ENCODE peak calls at places on chromosomes 3 and 15, in seven cellular contexts. One of them, this sample, is unnamed.
A peak's percentile ranks its signal among the peaks of the same experiment; 100 is the strongest.

GRCh38 chr3:185503467-185503975 is 4.7 kb upstream of the TMEM41A start:
- DNase-seq in H1: no peak
- DNase-seq in HCT116: no peak
- DNase-seq in HepG2: no peak
- DNase-seq in K562: peak; percentile 53
- DNase-seq in SK-N-SH: no peak
- DNase-seq in GM12878: no peak
- DNase-seq in this sample: peak; percentile 49

GRCh38 chr15:78991476-78991875 is 46.6 kb upstream of the CTSH start:
- DNase-seq in H1: no peak
- DNase-seq in HepG2: no peak
- DNase-seq in SK-N-SH: no peak
- DNase-seq in K562: no peak
- DNase-seq in HCT116: no peak
- DNase-seq in GM12878: no peak
- DNase-seq in this sample: no peak

GRCh38 chr3:108862865-108863798 is 40.5 kb downstream of the TRAT1 start:
- DNase-seq in SK-N-SH: no peak
- DNase-seq in GM12878: no peak
- DNase-seq in HepG2: no peak
- DNase-seq in K562: no peak
- DNase-seq in H1: no peak
- DNase-seq in HCT116: peak; percentile 81
- DNase-seq in this sample: no peak

GRCh38 chr3:106829206-106829605 is 548.0 kb upstream of the CCDC54 start:
- DNase-seq in H1: no peak
- DNase-seq in HepG2: no peak
- DNase-seq in SK-N-SH: no peak
- DNase-seq in GM12878: no peak
- DNase-seq in K562: no peak
- DNase-seq in HCT116: no peak
- DNase-seq in this sample: no peak

GRCh38 chr15:81442454-81442853 is 68.4 kb upstream of the TMC3 start:
- DNase-seq in HCT116: no peak
- DNase-seq in H1: no peak
- DNase-seq in SK-N-SH: no peak
- DNase-seq in HepG2: no peak
- DNase-seq in GM12878: no peak
- DNase-seq in K562: no peak
- DNase-seq in this sample: no peak

GRCh38 chr3:174376346-174376745 is 482.8 kb upstream of the NAALADL2 start:
- DNase-seq in K562: no peak
- DNase-seq in H1: no peak
- DNase-seq in GM12878: no peak
- DNase-seq in SK-N-SH: no peak
- DNase-seq in HepG2: no peak
- DNase-seq in HCT116: no peak
- DNase-seq in this sample: no peak

GRCh38 chr15:90086868-90087268 is 15.4 kb downstream of the IDH2 start:
- DNase-seq in HepG2: peak; percentile 44
- DNase-seq in HCT116: no peak
- DNase-seq in K562: peak; percentile 71
- DNase-seq in SK-N-SH: peak; percentile 77
- DNase-seq in GM12878: no peak
- DNase-seq in H1: no peak
- DNase-seq in this sample: no peak

GRCh38 chr15:35519536-35520149 is 26.3 kb downstream of the DPH6 start:
- DNase-seq in H1: no peak
- DNase-seq in HepG2: peak; percentile 45
- DNase-seq in SK-N-SH: peak; percentile 11
- DNase-seq in HCT116: peak; percentile 28
- DNase-seq in K562: peak; percentile 12
- DNase-seq in GM12878: peak; percentile 19
- DNase-seq in this sample: no peak

GRCh38 chr3:126342991-126343661 is 14.1 kb downstream of the KLF15 start:
- DNase-seq in HCT116: no peak
- DNase-seq in K562: peak; percentile 48
- DNase-seq in HepG2: peak; percentile 41
- DNase-seq in H1: no peak
- DNase-seq in SK-N-SH: peak; percentile 84
- DNase-seq in GM12878: no peak
- DNase-seq in this sample: no peak

GRCh38 chr3:194058189-194058571 is 77.8 kb upstream of the HES1 start:
- DNase-seq in GM12878: no peak
- DNase-seq in K562: peak; percentile 27
- DNase-seq in H1: peak; percentile 69
- DNase-seq in SK-N-SH: peak; percentile 34
- DNase-seq in HepG2: peak; percentile 65
- DNase-seq in HCT116: no peak
- DNase-seq in this sample: no peak

GRCh38 chr15:92449476-92449875 is 55.8 kb downstream of the ST8SIA2 start:
- DNase-seq in GM12878: no peak
- DNase-seq in H1: no peak
- DNase-seq in HepG2: no peak
- DNase-seq in SK-N-SH: no peak
- DNase-seq in HCT116: no peak
- DNase-seq in K562: no peak
- DNase-seq in this sample: no peak
- TF ChIP-seq JUND in GM12878: no peak
- TF ChIP-seq JUND in H1: no peak
- TF ChIP-seq JUND in HepG2: no peak
- TF ChIP-seq JUND in SK-N-SH: no peak
- TF ChIP-seq JUND in HCT116: no peak
- TF ChIP-seq JUND in K562: no peak
- TF ChIP-seq JUND in this sample: no peak

GRCh38 chr15:63181658-63182057 is 7.7 kb upstream of the RAB8B start:
- DNase-seq in GM12878: no peak
- DNase-seq in HCT116: no peak
- DNase-seq in HepG2: no peak
- DNase-seq in H1: no peak
- DNase-seq in SK-N-SH: no peak
- DNase-seq in K562: no peak
- DNase-seq in this sample: no peak

GRCh38 chr15:63187589-63188226 is 1.7 kb upstream of the RAB8B start:
- DNase-seq in HCT116: no peak
- DNase-seq in K562: no peak
- DNase-seq in HepG2: peak; percentile 52
- DNase-seq in SK-N-SH: no peak
- DNase-seq in H1: no peak
- DNase-seq in GM12878: no peak
- DNase-seq in this sample: no peak

GRCh38 chr15:63186065-63186464 is 3.3 kb upstream of the RAB8B start:
- DNase-seq in H1: no peak
- DNase-seq in SK-N-SH: no peak
- DNase-seq in GM12878: no peak
- DNase-seq in K562: no peak
- DNase-seq in HepG2: peak; percentile 41
- DNase-seq in HCT116: no peak
- DNase-seq in this sample: peak; percentile 66

GRCh38 chr15:63188247-63188936 is 1.0 kb upstream of the RAB8B start:
- DNase-seq in HCT116: no peak
- DNase-seq in K562: no peak
- DNase-seq in HepG2: no peak
- DNase-seq in SK-N-SH: no peak
- DNase-seq in GM12878: no peak
- DNase-seq in H1: no peak
- DNase-seq in this sample: no peak

GRCh38 chr15:63185206-63185605 is 4.2 kb upstream of the RAB8B start:
- DNase-seq in HCT116: no peak
- DNase-seq in GM12878: no peak
- DNase-seq in H1: no peak
- DNase-seq in K562: no peak
- DNase-seq in HepG2: peak; percentile 44
- DNase-seq in SK-N-SH: no peak
- DNase-seq in this sample: no peak
- TF ChIP-seq JUND in HCT116: no peak
- TF ChIP-seq JUND in GM12878: no peak
- TF ChIP-seq JUND in H1: no peak
- TF ChIP-seq JUND in K562: no peak
- TF ChIP-seq JUND in HepG2: no peak
- TF ChIP-seq JUND in SK-N-SH: no peak
- TF ChIP-seq JUND in this sample: no peak

GRCh38 chr3:5264896-5265770 is 77.6 kb downstream of the EDEM1 start:
- DNase-seq in HCT116: no peak
- DNase-seq in HepG2: no peak
- DNase-seq in GM12878: no peak
- DNase-seq in H1: no peak
- DNase-seq in K562: no peak
- DNase-seq in SK-N-SH: no peak
- DNase-seq in this sample: peak; percentile 28

GRCh38 chr3:5260992-5261501 is 73.5 kb downstream of the EDEM1 start:
- DNase-seq in GM12878: no peak
- DNase-seq in SK-N-SH: no peak
- DNase-seq in HepG2: no peak
- DNase-seq in HCT116: no peak
- DNase-seq in K562: no peak
- DNase-seq in H1: no peak
- DNase-seq in this sample: no peak

GRCh38 chr3:5264093-5264610 is 76.6 kb downstream of the EDEM1 start:
- DNase-seq in GM12878: no peak
- DNase-seq in K562: no peak
- DNase-seq in SK-N-SH: no peak
- DNase-seq in HCT116: no peak
- DNase-seq in HepG2: no peak
- DNase-seq in H1: no peak
- DNase-seq in this sample: no peak

GRCh38 chr3:5258526-5258925 is 71.0 kb downstream of the EDEM1 start:
- DNase-seq in K562: no peak
- DNase-seq in HCT116: no peak
- DNase-seq in HepG2: no peak
- DNase-seq in H1: no peak
- DNase-seq in GM12878: no peak
- DNase-seq in SK-N-SH: no peak
- DNase-seq in this sample: no peak

DNA sequence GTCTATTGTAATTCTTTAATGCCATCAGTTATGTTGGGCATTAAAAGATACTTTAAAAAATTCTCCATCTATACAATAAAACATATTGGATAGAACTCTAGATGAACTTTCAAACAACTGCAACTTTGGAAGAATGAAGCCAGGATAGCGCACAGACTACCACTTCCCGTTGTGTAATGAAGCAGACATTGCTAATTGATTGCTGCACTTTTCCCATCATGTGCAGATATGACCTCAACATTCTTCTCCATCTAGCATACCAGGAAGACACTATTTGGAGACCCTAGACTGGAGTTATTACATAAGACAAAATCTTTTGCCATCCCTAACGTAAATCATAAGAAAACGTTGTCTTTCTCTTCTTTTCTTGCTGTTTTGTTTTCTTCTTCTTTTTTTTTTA is 75.0 kb downstream of the EDEM1 start:
- DNase-seq in H1: no peak
- DNase-seq in SK-N-SH: no peak
- DNase-seq in GM12878: no peak
- DNase-seq in HepG2: no peak
- DNase-seq in HCT116: no peak
- DNase-seq in K562: no peak
- DNase-seq in this sample: no peak
- TF ChIP-seq JUND in H1: no peak
- TF ChIP-seq JUND in SK-N-SH: no peak
- TF ChIP-seq JUND in GM12878: no peak
- TF ChIP-seq JUND in HepG2: no peak
- TF ChIP-seq JUND in HCT116: no peak
- TF ChIP-seq JUND in K562: no peak
- TF ChIP-seq JUND in this sample: no peak

GRCh38 chr15:85049805-85050204 is 68.1 kb downstream of the PDE8A start:
- DNase-seq in HepG2: no peak
- DNase-seq in GM12878: no peak
- DNase-seq in K562: no peak
- DNase-seq in SK-N-SH: no peak
- DNase-seq in H1: no peak
- DNase-seq in HCT116: no peak
- DNase-seq in this sample: no peak
- TF ChIP-seq JUND in HepG2: no peak
- TF ChIP-seq JUND in GM12878: no peak
- TF ChIP-seq JUND in K562: no peak
- TF ChIP-seq JUND in SK-N-SH: no peak
- TF ChIP-seq JUND in H1: no peak
- TF ChIP-seq JUND in HCT116: no peak
- TF ChIP-seq JUND in this sample: no peak

GRCh38 chr15:52879145-52879544 is 89.0 kb upstream of the ONECUT1 start:
- DNase-seq in HCT116: no peak
- DNase-seq in GM12878: no peak
- DNase-seq in HepG2: no peak
- DNase-seq in H1: no peak
- DNase-seq in K562: no peak
- DNase-seq in SK-N-SH: no peak
- DNase-seq in this sample: no peak
- TF ChIP-seq JUND in HCT116: no peak
- TF ChIP-seq JUND in GM12878: no peak
- TF ChIP-seq JUND in HepG2: no peak
- TF ChIP-seq JUND in H1: no peak
- TF ChIP-seq JUND in K562: no peak
- TF ChIP-seq JUND in SK-N-SH: no peak
- TF ChIP-seq JUND in this sample: no peak

GRCh38 chr3:181730364-181730763 is 18.6 kb downstream of the SOX2 start:
- DNase-seq in H1: no peak
- DNase-seq in HCT116: no peak
- DNase-seq in K562: no peak
- DNase-seq in HepG2: no peak
- DNase-seq in SK-N-SH: no peak
- DNase-seq in GM12878: no peak
- DNase-seq in this sample: no peak
- TF ChIP-seq JUND in H1: no peak
- TF ChIP-seq JUND in HCT116: no peak
- TF ChIP-seq JUND in K562: no peak
- TF ChIP-seq JUND in HepG2: no peak
- TF ChIP-seq JUND in SK-N-SH: no peak
- TF ChIP-seq JUND in GM12878: no peak
- TF ChIP-seq JUND in this sample: no peak